ENCODE peak calls at places on chromosomes 3 and 15, in seven cellular contexts. S is NT2/D1; W is SW480; B is T-cell; T is activated naive CD4-positive, alpha-beta T cell treated with anti-CD3 and anti-CD28 coated beads, Interleukin-2, amount 50 U/mL, for 72 hours; O is left ventricle myocardium inferior; I is Caki2. V is an unnamed sample.

GRCh38 chr3:173977747-173978146 is 580.2 kb downstream of the NLGN1 start:
- DNase-seq in S (no peak), W (no peak), B (no peak), T (no peak), O (no peak), I (peak; percentile 19), V (no peak)

GRCh38 chr3:130997291-130997690 is 29.3 kb downstream of the ASTE1 start:
- DNase-seq in S (no peak), W (no peak), B (no peak), T (no peak), O (no peak), I (no peak), V (no peak)

GRCh38 chr15:51917493-51917892 is 54.1 kb downstream of the LEO1 start:
- DNase-seq in S (peak; percentile 33), W (peak; percentile 48), B (no peak), T (no peak), O (no peak), I (no peak), V (no peak)

GRCh38 chr3:99662838-99663570 is 24.6 kb downstream of the COL8A1 start:
- DNase-seq in S (peak; percentile 16), W (no peak), B (no peak), T (no peak), O (no peak), I (no peak), V (no peak)

GRCh38 chr3:161415506-161416231 is 44.4 kb upstream of the SPTSSB start:
- DNase-seq in S (no peak), W (no peak), B (no peak), T (no peak), O (no peak), I (peak; percentile 72), V (peak; percentile 43)

GRCh38 chr15:43465105-43465504 is 27.9 kb downstream of the TP53BP1 start:
- DNase-seq in S (no peak), W (no peak), B (no peak), T (no peak), O (no peak), I (no peak), V (no peak)

GRCh38 chr3:59128685-59129084 is 78.9 kb upstream of the CFAP20DC start:
- DNase-seq in S (peak; percentile 95), W (no peak), B (no peak), T (no peak), O (no peak), I (no peak), V (no peak)

GRCh38 chr3:80263260-80263659 is 495.5 kb upstream of the ROBO1 start:
- DNase-seq in S (peak; percentile 39), W (no peak), B (no peak), T (no peak), O (no peak), I (no peak), V (no peak)

GRCh38 chr3:193825617-193826016 is 232.6 kb downstream of the OPA1 start:
- DNase-seq in S (no peak), W (no peak), B (no peak), T (no peak), O (no peak), I (no peak), V (no peak)

GRCh38 chr3:59540241-59540640 is 490.4 kb upstream of the CFAP20DC start:
- DNase-seq in S (no peak), W (no peak), B (no peak), T (no peak), O (no peak), I (no peak), V (no peak)

GRCh38 chr3:18335202-18335601 is 89.9 kb downstream of the SATB1 start:
- DNase-seq in S (no peak), W (no peak), B (no peak), T (no peak), O (no peak), I (no peak), V (no peak)

GRCh38 chr3:62951037-62951613 is 75.9 kb upstream of the CADPS start:
- DNase-seq in S (peak; percentile 59), W (no peak), B (no peak), T (no peak), O (no peak), I (no peak), V (no peak)

GRCh38 chr15:65752151-65752700 is 39.9 kb downstream of the DENND4A start:
- DNase-seq in S (no peak), W (no peak), B (no peak), T (no peak), O (no peak), I (no peak), V (no peak)

GRCh38 chr15:69305204-69305931 is 6.7 kb downstream of the PAQR5 start:
- DNase-seq in S (no peak), W (peak; percentile 80), B (no peak), T (no peak), O (no peak), I (peak; percentile 99), V (no peak)

GRCh38 chr15:69034352-69034751 is 19.9 kb downstream of the NOX5 start:
- DNase-seq in S (no peak), W (no peak), B (no peak), T (no peak), O (no peak), I (peak; percentile 82), V (no peak)

GRCh38 chr3:193897791-193898190 is 238.2 kb upstream of the HES1 start:
- DNase-seq in S (no peak), W (no peak), B (no peak), T (no peak), O (no peak), I (no peak), V (no peak)

GRCh38 chr3:9396301-9396631 is 1.1 kb upstream of the SETD5 start:
- DNase-seq in S (peak; percentile 61), W (peak; percentile 89), B (peak; percentile 68), T (no peak), O (no peak), I (peak; percentile 97), V (no peak)

GRCh38 chr3:121948641-121949040 is 54.4 kb downstream of the SLC15A2 start:
- DNase-seq in S (no peak), W (no peak), B (no peak), T (no peak), O (no peak), I (no peak), V (no peak)

GRCh38 chr15:37094542-37095196 is 5.7 kb downstream of the MEIS2 start:
- DNase-seq in S (peak; percentile 84), W (no peak), B (no peak), T (no peak), O (no peak), I (no peak), V (no peak)

GRCh38 chr3:47782538-47783308 is 1.0 kb upstream of the SMARCC1 start:
- DNase-seq in S (no peak), W (no peak), B (no peak), T (no peak), O (no peak), I (peak; percentile 44), V (no peak)